ENCODE peak calls at places on chromosomes 11 and 22, in ten cellular contexts. L, A, Z, K, V, M, T, C, O and I are unnamed samples.

GRCh38 chr22:25482091-25482760 is 82.2 kb upstream of the GRK3 start:
- DNase-seq in L (no peak), A (no peak), Z (no peak), K (no peak), V (no peak), M (no peak), T (no peak), C (no peak), O (no peak), I (no peak)

GRCh38 chr11:128902515-128903066 is 11.4 kb downstream of the KCNJ5 start:
- DNase-seq in L (no peak), A (no peak), Z (no peak), K (no peak), V (no peak), M (no peak), T (no peak), C (peak), O (no peak), I (no peak)

GRCh38 chr11:124086447-124086846 is 28.8 kb upstream of the VWA5A start:
- DNase-seq in L (no peak), A (no peak), Z (no peak), K (no peak), V (peak), M (no peak), T (no peak), C (no peak), O (peak), I (peak)

GRCh38 chr11:107549954-107550285 is 15.6 kb downstream of the ALKBH8 start:
- DNase-seq in L (no peak), A (no peak), Z (no peak), K (no peak), V (no peak), M (no peak), T (no peak), C (no peak), O (no peak), I (no peak)

GRCh38 chr11:94767701-94768601 is at the start of gene AMOTL1:
- DNase-seq in L (peak), A (peak), Z (peak), K (peak), V (peak), M (peak), T (peak), C (peak), O (peak), I (peak)

GRCh38 chr11:87422566-87422965 is 384.8 kb downstream of the TMEM135 start:
- DNase-seq in L (no peak), A (no peak), Z (no peak), K (no peak), V (no peak), M (no peak), T (no peak), C (no peak), O (no peak), I (no peak)

GRCh38 chr22:47102648-47103047 is 340.2 kb downstream of the TBC1D22A start:
- DNase-seq in L (no peak), A (no peak), Z (no peak), K (no peak), V (no peak), M (no peak), T (no peak), C (no peak), O (no peak), I (no peak)

GRCh38 chr11:22192642-22193347 is at the start of gene ANO5:
- DNase-seq in L (peak), A (no peak), Z (no peak), K (no peak), V (peak), M (peak), T (no peak), C (no peak), O (peak), I (peak)

GRCh38 chr22:38754247-38755154 is 1.3 kb downstream of the SUN2 start:
- DNase-seq in L (peak), A (no peak), Z (no peak), K (peak), V (no peak), M (peak), T (peak), C (peak), O (peak), I (peak)

GRCh38 chr11:66366844-66367477 is 4.6 kb downstream of the SLC29A2 start:
- DNase-seq in L (no peak), A (no peak), Z (no peak), K (no peak), V (no peak), M (no peak), T (no peak), C (no peak), O (no peak), I (no peak)